ENCODE peak calls at places on chromosomes 4 and X, in four cellular contexts. K is kidney, I is GM12878, Y is heart left ventricle. N is an unnamed sample.

GRCh38 chr4:55625835-55626234 is 10.3 kb downstream of the NMU start:
- DNase-seq in K (no peak), I (no peak), Y (no peak), N (no peak)

GRCh38 chr4:77308843-77309242 is 151.8 kb downstream of the CCNG2 start:
- DNase-seq in K (no peak), I (no peak), Y (no peak), N (peak; percentile 52)

GRCh38 chr4:95087657-95088455 is 330.1 kb downstream of the BMPR1B start:
- DNase-seq in K (no peak), I (no peak), Y (no peak), N (peak; percentile 63)

GRCh38 chr4:150600821-150601445 is 19.0 kb downstream of the MAB21L2 start:
- DNase-seq in K (no peak), I (no peak), Y (no peak), N (no peak)

GRCh38 chr4:147981305-147981704 is 249.4 kb downstream of the ARHGAP10 start:
- DNase-seq in K (no peak), I (peak; percentile 57), Y (no peak), N (peak; percentile 91)

GRCh38 chr4:98739718-98740117 is 81.3 kb upstream of the TSPAN5 start:
- DNase-seq in K (no peak), I (no peak), Y (no peak), N (no peak)

GRCh38 chr4:101724093-101724492 is 66.4 kb upstream of the BANK1 start:
- DNase-seq in K (no peak), I (no peak), Y (no peak), N (no peak)

GRCh38 chr4:68145261-68145660 is 15.6 kb upstream of the TMPRSS11F start:
- DNase-seq in K (no peak), I (no peak), Y (no peak), N (no peak)

GRCh38 chrX:44906542-44906941 is 33.6 kb downstream of the KDM6A start:
- DNase-seq in K (no peak), I (no peak), Y (no peak), N (no peak)

GRCh38 chrX:43958529-43958928 is 14.7 kb downstream of the NDP start:
- DNase-seq in K (no peak), I (peak; percentile 13), Y (no peak), N (peak; percentile 83)

GRCh38 chrX:155767101-155767878 is 113.9 kb upstream of the VAMP7 start:
- DNase-seq in K (peak; percentile 71), I (peak; percentile 4), Y (peak; percentile 45), N (peak; percentile 75)

GRCh38 chr4:3331511-3332394 is 38.9 kb downstream of the RGS12 start:
- DNase-seq in K (no peak), I (no peak), Y (no peak), N (no peak)

GRCh38 chr4:65437102-65437501 is 233.2 kb downstream of the EPHA5 start:
- DNase-seq in K (no peak), I (no peak), Y (no peak), N (no peak)

GRCh38 chr4:137825505-137825904 is 293.2 kb upstream of the PCDH18 start:
- DNase-seq in K (no peak), I (no peak), Y (no peak), N (no peak)

GRCh38 chr4:109589119-109589518 is 29.1 kb downstream of the MCUB start:
- DNase-seq in K (no peak), I (no peak), Y (no peak), N (no peak)

GRCh38 chr4:183469327-183469726 is 24.9 kb downstream of the CDKN2AIP start:
- DNase-seq in K (no peak), I (no peak), Y (no peak), N (no peak)

GRCh38 chrX:22629105-22629725 is 356.5 kb downstream of the CBLL2 start:
- DNase-seq in K (no peak), I (no peak), Y (no peak), N (no peak)

GRCh38 chr4:126839066-126839465 is 793.7 kb upstream of the INTU start:
- DNase-seq in K (no peak), I (no peak), Y (no peak), N (peak; percentile 79)

GRCh38 chr4:2281575-2282343 is 19.9 kb upstream of the MXD4 start:
- DNase-seq in K (peak; percentile 62), I (peak; percentile 41), Y (peak; percentile 15), N (no peak)

GRCh38 chrX:149825424-149825823 is 43.7 kb downstream of the MAGEA9 start:
- DNase-seq in K (no peak), I (no peak), Y (no peak), N (no peak)

GRCh38 chr4:2743518-2744445 is 12.4 kb downstream of the TNIP2 start:
- DNase-seq in K (peak; percentile 64), I (no peak), Y (peak; percentile 9), N (peak; percentile 50)

GRCh38 chrX:119871599-119872395 is at the start of the genes NDUFA1 and RNF113A:
- DNase-seq in K (peak; percentile 95), I (peak; percentile 59), Y (peak; percentile 88), N (peak; percentile 90)

GRCh38 chrX:82765806-82766205 is 742.3 kb upstream of the POU3F4 start:
- DNase-seq in K (no peak), I (no peak), Y (no peak), N (no peak)

GRCh38 chr4:82898322-82899243 is 2.0 kb upstream of the THAP9 start:
- DNase-seq in K (no peak), I (no peak), Y (no peak), N (peak; percentile 54)

GRCh38 chr4:42627887-42628646 is 28.8 kb downstream of the ATP8A1 start:
- DNase-seq in K (peak; percentile 82), I (peak; percentile 97), Y (peak; percentile 88), N (no peak)

GRCh38 chr4:74317616-74318256 is 9.5 kb downstream of the EPGN start:
- DNase-seq in K (no peak), I (no peak), Y (no peak), N (peak; percentile 78)

GRCh38 chrX:19544693-19545305 is 29.5 kb upstream of the MAP3K15 start:
- DNase-seq in K (no peak), I (no peak), Y (peak; percentile 35), N (peak; percentile 94)

GRCh38 chrX:104319346-104319745 is 64.6 kb upstream of the ESX1 start:
- DNase-seq in K (no peak), I (no peak), Y (no peak), N (no peak)

GRCh38 chrX:104318330-104319009 is 63.7 kb upstream of the ESX1 start:
- DNase-seq in K (no peak), I (no peak), Y (no peak), N (no peak)

GRCh38 chrX:104315555-104315954 is 60.8 kb upstream of the ESX1 start:
- DNase-seq in K (no peak), I (no peak), Y (no peak), N (peak; percentile 83)

GRCh38 chrX:104316739-104317138 is 62.0 kb upstream of the ESX1 start:
- DNase-seq in K (no peak), I (no peak), Y (no peak), N (no peak)
- H3K27ac ChIP-seq in K (no peak overlapping the region), I (no peak overlapping the region), Y (no peak overlapping the region), N (no peak overlapping the region)

DNA sequence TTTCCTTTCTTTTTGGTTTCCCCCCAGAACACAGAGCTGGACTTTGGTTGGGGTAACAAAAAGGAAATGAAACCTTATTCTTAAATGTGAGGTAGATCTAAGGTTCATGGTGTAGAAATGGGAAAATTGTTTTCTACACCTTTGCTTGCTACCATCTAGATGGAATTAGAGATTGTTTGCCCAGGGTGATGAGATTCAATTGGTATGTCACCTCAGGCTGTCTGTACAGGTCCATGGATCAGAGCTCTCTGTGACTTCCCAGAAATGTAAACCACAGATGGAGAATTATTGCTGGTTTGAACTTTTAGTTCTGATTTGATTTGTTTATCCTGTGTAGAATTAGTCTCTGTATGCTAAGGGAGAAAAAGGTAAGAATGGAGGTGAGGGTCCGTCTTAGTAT is 146.7 kb downstream of the PCDH7 start:
- DNase-seq in K (no peak), I (no peak), Y (no peak), N (no peak)
- H3K27ac ChIP-seq in K (no peak overlapping the region), I (no peak overlapping the region), Y (no peak overlapping the region), N (no peak overlapping the region)

DNA sequence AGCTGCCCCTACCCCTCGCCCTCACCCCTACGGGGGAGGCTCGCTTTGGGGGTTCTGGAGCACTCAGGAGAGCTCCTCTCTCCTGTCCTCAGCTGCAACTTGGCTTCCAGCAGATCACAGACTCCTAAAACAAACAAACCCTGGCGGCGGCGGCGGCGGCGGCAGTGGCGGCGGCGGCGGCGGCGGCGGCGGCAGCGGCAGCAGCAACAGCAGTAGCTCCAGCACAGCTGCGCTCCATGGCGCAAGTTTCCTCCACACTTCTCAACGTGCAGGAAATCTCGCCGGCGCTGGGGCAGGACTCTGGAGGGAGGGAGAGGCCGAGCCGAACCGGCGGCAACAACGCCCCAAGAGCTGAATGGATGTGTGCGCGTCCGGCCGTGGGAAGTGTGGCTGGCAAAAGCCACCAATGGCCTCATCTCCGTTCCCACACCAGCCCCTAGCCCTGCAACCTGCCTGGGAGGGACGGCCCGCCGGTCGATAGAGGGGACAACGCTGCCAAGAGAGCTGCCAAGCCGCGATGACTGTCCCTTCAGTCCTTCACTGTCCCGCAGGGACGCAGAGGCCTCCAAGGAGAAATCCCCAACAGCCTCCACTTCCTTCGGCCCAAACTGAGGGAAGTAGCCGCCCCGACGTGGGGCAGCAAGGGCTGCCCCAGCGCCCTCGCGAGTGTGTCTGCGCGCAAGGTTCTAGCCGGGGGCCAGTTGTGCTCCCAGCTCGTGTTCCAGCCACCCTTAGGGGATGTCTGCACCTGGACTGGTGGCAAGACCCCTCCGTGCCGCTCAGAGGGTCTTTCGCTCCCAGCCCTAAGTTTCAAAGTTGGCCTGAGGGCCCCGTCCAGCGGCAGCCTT is 775 bp downstream of the SHROOM4 start:
- DNase-seq in K (peak; percentile 82), I (no peak), Y (peak; percentile 64), N (peak; percentile 93)
- H3K27ac ChIP-seq in K (peak overlapping the region; percentile 84), I (no peak overlapping the region), Y (peak overlapping the region; percentile 70), N (no peak overlapping the region)

GRCh38 chr4:87057835-87058234 is 123.0 kb downstream of the AFF1 start:
- DNase-seq in K (no peak), I (no peak), Y (no peak), N (peak; percentile 63)

GRCh38 chr4:87065016-87065415 is 130.2 kb downstream of the AFF1 start:
- DNase-seq in K (no peak), I (no peak), Y (no peak), N (no peak)

GRCh38 chr4:87056884-87057283 is 122.1 kb downstream of the AFF1 start:
- DNase-seq in K (no peak), I (no peak), Y (no peak), N (no peak)

GRCh38 chr4:87058272-87059073 is 123.7 kb downstream of the AFF1 start:
- DNase-seq in K (no peak), I (no peak), Y (peak; percentile 43), N (no peak)

GRCh38 chr4:87060957-87061356 is 126.1 kb downstream of the AFF1 start:
- DNase-seq in K (no peak), I (no peak), Y (no peak), N (peak; percentile 91)
- H3K27ac ChIP-seq in K (no peak overlapping the region), I (no peak overlapping the region), Y (no peak overlapping the region), N (peak overlapping the region; percentile 64)